ENCODE peak calls at places on chromosomes 13 and 19, in six cellular contexts. U, E, B, A, Q and H are unnamed samples.
A peak's percentile ranks its signal among the peaks of the same experiment; 100 is the strongest.

GRCh38 chr13:24651718-24652345 is 28.4 kb upstream of the ATP12A start:
- DNase-seq in A (no peak), B (no peak), E (no peak), Q (no peak), U (no peak), H (no peak)

GRCh38 chr13:40288259-40288658 is 378.2 kb downstream of the FOXO1 start:
- DNase-seq in B (no peak), Q (no peak), A (no peak), U (no peak), E (no peak), H (no peak)

GRCh38 chr13:114099191-114099590 is 33.2 kb downstream of the RASA3 start:
- DNase-seq in B (no peak), Q (peak; percentile 94), A (peak; percentile 96), U (no peak), E (no peak), H (no peak)

GRCh38 chr13:19059016-19059780 is 122.4 kb downstream of the TUBA3C start:
- DNase-seq in U (no peak), E (no peak), B (no peak), Q (no peak), A (no peak), H (no peak)

GRCh38 chr13:50720856-50721663 is 122.4 kb downstream of the DLEU7 start:
- DNase-seq in B (no peak), A (no peak), U (no peak), E (no peak), Q (no peak), H (no peak)

GRCh38 chr19:19271828-19272599 is 1.1 kb downstream of the TM6SF2 start:
- DNase-seq in A (no peak), E (no peak), U (no peak), Q (no peak), B (no peak), H (no peak)

GRCh38 chr13:45879666-45880065 is 28.1 kb upstream of the SIAH3 start:
- DNase-seq in A (no peak), U (no peak), B (no peak), Q (peak; percentile 13), E (no peak), H (peak; percentile 25)

GRCh38 chr19:16170134-16170533 is 3.2 kb downstream of the CIB3 start:
- DNase-seq in B (no peak), E (no peak), U (no peak), Q (no peak), A (no peak), H (no peak)

GRCh38 chr19:42132030-42132628 is at the start of gene POU2F2:
- DNase-seq in Q (no peak), B (no peak), E (no peak), U (no peak), A (no peak), H (no peak)

GRCh38 chr13:96996097-96996496 is 1.8 kb upstream of the OXGR1 start:
- DNase-seq in A (no peak), E (no peak), U (no peak), Q (no peak), B (no peak), H (no peak)

GRCh38 chr19:5949792-5950305 is 28.1 kb downstream of the RANBP3 start:
- DNase-seq in Q (no peak), A (no peak), E (no peak), B (no peak), U (no peak), H (no peak)

GRCh38 chr13:25659091-25659502 is 287.3 kb downstream of the ATP8A2 start:
- DNase-seq in B (no peak), U (no peak), E (no peak), A (no peak), Q (no peak), H (no peak)

GRCh38 chr19:15437355-15438123 is 12.2 kb downstream of the WIZ start:
- DNase-seq in E (no peak), U (no peak), A (peak; percentile 50), B (no peak), Q (no peak), H (no peak)

GRCh38 chr13:107937841-107938240 is 277.5 kb downstream of the LIG4 start:
- DNase-seq in Q (no peak), B (no peak), E (no peak), A (no peak), U (no peak), H (no peak)

GRCh38 chr13:49044849-49045248 is 69.1 kb downstream of the FNDC3A start:
- DNase-seq in U (no peak), B (no peak), A (no peak), Q (no peak), E (no peak), H (no peak)

GRCh38 chr19:925912-926594 is at the start of gene ARID3A:
- DNase-seq in E (peak; percentile 50), Q (no peak), B (no peak), U (no peak), A (no peak), H (peak; percentile 76)

GRCh38 chr13:27790523-27790922 is 1.8 kb upstream of the GSX1 start:
- DNase-seq in B (no peak), U (no peak), E (no peak), Q (no peak), A (no peak), H (no peak)

GRCh38 chr19:32653626-32653968 is 21.4 kb downstream of the ANKRD27 start:
- DNase-seq in E (no peak), U (no peak), B (no peak), A (no peak), Q (no peak), H (no peak)

GRCh38 chr13:79779761-79780160 is 298.8 kb downstream of the NDFIP2 start:
- DNase-seq in A (peak; percentile 63), U (no peak), Q (no peak), E (no peak), B (no peak), H (peak; percentile 35)

GRCh38 chr13:31331051-31331450 is 131.3 kb downstream of the B3GLCT start:
- DNase-seq in E (no peak), A (no peak), U (no peak), Q (no peak), B (no peak), H (no peak)

GRCh38 chr13:78160793-78161192 is 242.2 kb upstream of the EDNRB start:
- DNase-seq in E (no peak), Q (peak; percentile 46), A (peak; percentile 51), U (no peak), B (no peak), H (no peak)

GRCh38 chr19:1736280-1736679 is 17.0 kb upstream of the ONECUT3 start:
- DNase-seq in E (no peak), U (no peak), B (no peak), Q (no peak), A (no peak), H (no peak)

GRCh38 chr13:110001622-110002275 is 215.4 kb upstream of the IRS2 start:
- DNase-seq in A (peak; percentile 66), B (no peak), Q (peak; percentile 51), E (no peak), U (no peak), H (peak; percentile 23)